ENCODE peak calls at places on chromosomes 13 and 19, in eight cellular contexts. One of them, this sample, is unnamed.

GRCh38 chr13:79522583-79522982 is 41.6 kb downstream of the NDFIP2 start:
- DNase-seq in foreskin fibroblast: no peak
- DNase-seq in K562: no peak
- DNase-seq in astrocyte of the cerebellum: peak; percentile 97
- DNase-seq in kidney: no peak
- DNase-seq in RCC 7860: no peak
- DNase-seq in tibial nerve: no peak
- DNase-seq in GM04504: no peak
- DNase-seq in this sample: peak; percentile 4

GRCh38 chr19:34577531-34578101 is 96.1 kb downstream of the WTIP start:
- DNase-seq in foreskin fibroblast: no peak
- DNase-seq in K562: peak; percentile 61
- DNase-seq in astrocyte of the cerebellum: no peak
- DNase-seq in kidney: no peak
- DNase-seq in RCC 7860: no peak
- DNase-seq in tibial nerve: no peak
- DNase-seq in GM04504: no peak
- DNase-seq in this sample: no peak

GRCh38 chr13:93709511-93710244 is 483.1 kb downstream of the GPC6 start:
- DNase-seq in foreskin fibroblast: peak; percentile 66
- DNase-seq in K562: no peak
- DNase-seq in astrocyte of the cerebellum: no peak
- DNase-seq in kidney: no peak
- DNase-seq in RCC 7860: no peak
- DNase-seq in tibial nerve: no peak
- DNase-seq in GM04504: no peak
- DNase-seq in this sample: no peak

GRCh38 chr13:39956036-39956435 is 300.6 kb downstream of the COG6 start:
- DNase-seq in foreskin fibroblast: no peak
- DNase-seq in K562: no peak
- DNase-seq in astrocyte of the cerebellum: no peak
- DNase-seq in kidney: no peak
- DNase-seq in RCC 7860: no peak
- DNase-seq in tibial nerve: no peak
- DNase-seq in GM04504: no peak
- DNase-seq in this sample: no peak

GRCh38 chr19:32692727-32693061 is 1.1 kb downstream of the NUDT19 start:
- DNase-seq in foreskin fibroblast: no peak
- DNase-seq in K562: no peak
- DNase-seq in astrocyte of the cerebellum: no peak
- DNase-seq in kidney: no peak
- DNase-seq in RCC 7860: no peak
- DNase-seq in tibial nerve: no peak
- DNase-seq in GM04504: no peak
- DNase-seq in this sample: no peak

GRCh38 chr13:37868691-37869505 is 674 bp downstream of the TRPC4 start:
- DNase-seq in foreskin fibroblast: peak; percentile 44
- DNase-seq in K562: no peak
- DNase-seq in astrocyte of the cerebellum: no peak
- DNase-seq in kidney: peak; percentile 49
- DNase-seq in RCC 7860: peak; percentile 7
- DNase-seq in tibial nerve: no peak
- DNase-seq in GM04504: no peak
- DNase-seq in this sample: no peak

GRCh38 chr19:11196406-11197287 is 698 bp downstream of the KANK2 start:
- DNase-seq in foreskin fibroblast: peak; percentile 80
- DNase-seq in K562: peak; percentile 73
- DNase-seq in astrocyte of the cerebellum: no peak
- DNase-seq in kidney: peak; percentile 88
- DNase-seq in RCC 7860: no peak
- DNase-seq in tibial nerve: no peak
- DNase-seq in GM04504: no peak
- DNase-seq in this sample: no peak

GRCh38 chr13:39245688-39246087 is 207.4 kb downstream of the NHLRC3 start:
- DNase-seq in foreskin fibroblast: no peak
- DNase-seq in K562: no peak
- DNase-seq in astrocyte of the cerebellum: no peak
- DNase-seq in kidney: no peak
- DNase-seq in RCC 7860: no peak
- DNase-seq in tibial nerve: no peak
- DNase-seq in GM04504: no peak
- DNase-seq in this sample: no peak

GRCh38 chr13:40377783-40378182 is 288.7 kb downstream of the FOXO1 start:
- DNase-seq in foreskin fibroblast: peak; percentile 54
- DNase-seq in K562: no peak
- DNase-seq in astrocyte of the cerebellum: no peak
- DNase-seq in kidney: no peak
- DNase-seq in RCC 7860: peak; percentile 50
- DNase-seq in tibial nerve: no peak
- DNase-seq in GM04504: no peak
- DNase-seq in this sample: peak; percentile 23

GRCh38 chr19:13163609-13164364 is 13.6 kb downstream of the IER2 start:
- DNase-seq in foreskin fibroblast: peak; percentile 97
- DNase-seq in K562: peak; percentile 64
- DNase-seq in astrocyte of the cerebellum: no peak
- DNase-seq in kidney: peak; percentile 97
- DNase-seq in RCC 7860: peak; percentile 95
- DNase-seq in tibial nerve: peak; percentile 62
- DNase-seq in GM04504: peak; percentile 72
- DNase-seq in this sample: no peak

GRCh38 chr13:36850790-36851438 is 31.9 kb downstream of the RFXAP start:
- DNase-seq in foreskin fibroblast: no peak
- DNase-seq in K562: no peak
- DNase-seq in astrocyte of the cerebellum: no peak
- DNase-seq in kidney: no peak
- DNase-seq in RCC 7860: no peak
- DNase-seq in tibial nerve: no peak
- DNase-seq in GM04504: no peak
- DNase-seq in this sample: no peak

GRCh38 chr13:75507027-75508001 is 25.3 kb upstream of the TBC1D4 start:
- DNase-seq in foreskin fibroblast: no peak
- DNase-seq in K562: no peak
- DNase-seq in astrocyte of the cerebellum: no peak
- DNase-seq in kidney: peak; percentile 66
- DNase-seq in RCC 7860: no peak
- DNase-seq in tibial nerve: no peak
- DNase-seq in GM04504: no peak
- DNase-seq in this sample: no peak

GRCh38 chr13:108214511-108215383 is 589 bp downstream of the LIG4 start:
- DNase-seq in foreskin fibroblast: no peak
- DNase-seq in K562: no peak
- DNase-seq in astrocyte of the cerebellum: no peak
- DNase-seq in kidney: peak; percentile 72
- DNase-seq in RCC 7860: no peak
- DNase-seq in tibial nerve: no peak
- DNase-seq in GM04504: no peak
- DNase-seq in this sample: no peak

GRCh38 chr13:96003304-96003703 is 49.9 kb downstream of the UGGT2 start:
- DNase-seq in foreskin fibroblast: peak; percentile 9
- DNase-seq in K562: no peak
- DNase-seq in astrocyte of the cerebellum: no peak
- DNase-seq in kidney: no peak
- DNase-seq in RCC 7860: no peak
- DNase-seq in tibial nerve: no peak
- DNase-seq in GM04504: no peak
- DNase-seq in this sample: no peak

GRCh38 chr19:47063874-47064273 is 15.4 kb upstream of the TMEM160 start:
- DNase-seq in foreskin fibroblast: no peak
- DNase-seq in K562: no peak
- DNase-seq in astrocyte of the cerebellum: no peak
- DNase-seq in kidney: no peak
- DNase-seq in RCC 7860: no peak
- DNase-seq in tibial nerve: no peak
- DNase-seq in GM04504: no peak
- DNase-seq in this sample: no peak

GRCh38 chr19:44905437-44906160 is at the start of gene APOE:
- DNase-seq in foreskin fibroblast: no peak
- DNase-seq in K562: peak; percentile 60
- DNase-seq in astrocyte of the cerebellum: no peak
- DNase-seq in kidney: no peak
- DNase-seq in RCC 7860: no peak
- DNase-seq in tibial nerve: no peak
- DNase-seq in GM04504: no peak
- DNase-seq in this sample: no peak

GRCh38 chr13:31930901-31931522 is 100.6 kb upstream of the FRY start:
- DNase-seq in foreskin fibroblast: no peak
- DNase-seq in K562: no peak
- DNase-seq in astrocyte of the cerebellum: no peak
- DNase-seq in kidney: no peak
- DNase-seq in RCC 7860: peak; percentile 9
- DNase-seq in tibial nerve: no peak
- DNase-seq in GM04504: no peak
- DNase-seq in this sample: no peak

GRCh38 chr19:48676887-48677286 is 4.1 kb upstream of the NTN5 start:
- DNase-seq in foreskin fibroblast: no peak
- DNase-seq in K562: no peak
- DNase-seq in astrocyte of the cerebellum: no peak
- DNase-seq in kidney: no peak
- DNase-seq in RCC 7860: no peak
- DNase-seq in tibial nerve: no peak
- DNase-seq in GM04504: no peak
- DNase-seq in this sample: no peak

GRCh38 chr19:40355975-40356680 is 7.6 kb downstream of the PLD3 start:
- DNase-seq in foreskin fibroblast: no peak
- DNase-seq in K562: no peak
- DNase-seq in astrocyte of the cerebellum: no peak
- DNase-seq in kidney: no peak
- DNase-seq in RCC 7860: no peak
- DNase-seq in tibial nerve: no peak
- DNase-seq in GM04504: no peak
- DNase-seq in this sample: no peak

GRCh38 chr13:43316997-43317396 is 293.6 kb downstream of the DNAJC15 start:
- DNase-seq in foreskin fibroblast: peak; percentile 84
- DNase-seq in K562: no peak
- DNase-seq in astrocyte of the cerebellum: peak; percentile 39
- DNase-seq in kidney: no peak
- DNase-seq in RCC 7860: no peak
- DNase-seq in tibial nerve: peak; percentile 23
- DNase-seq in GM04504: peak; percentile 52
- DNase-seq in this sample: no peak

GRCh38 chr19:18109731-18110671 is 12.4 kb downstream of the MAST3 start:
- DNase-seq in foreskin fibroblast: peak; percentile 62
- DNase-seq in K562: peak; percentile 89
- DNase-seq in astrocyte of the cerebellum: no peak
- DNase-seq in kidney: peak; percentile 89
- DNase-seq in RCC 7860: no peak
- DNase-seq in tibial nerve: no peak
- DNase-seq in GM04504: no peak
- DNase-seq in this sample: no peak

GRCh38 chr13:112567161-112567862 is 20.6 kb downstream of the TUBGCP3 start:
- DNase-seq in foreskin fibroblast: peak; percentile 6
- DNase-seq in K562: no peak
- DNase-seq in astrocyte of the cerebellum: no peak
- DNase-seq in kidney: no peak
- DNase-seq in RCC 7860: no peak
- DNase-seq in tibial nerve: no peak
- DNase-seq in GM04504: no peak
- DNase-seq in this sample: no peak

GRCh38 chr19:41707502-41707812 is 969 bp upstream of the CEACAM5 start:
- DNase-seq in foreskin fibroblast: no peak
- DNase-seq in K562: peak; percentile 17
- DNase-seq in astrocyte of the cerebellum: no peak
- DNase-seq in kidney: no peak
- DNase-seq in RCC 7860: no peak
- DNase-seq in tibial nerve: no peak
- DNase-seq in GM04504: no peak
- DNase-seq in this sample: no peak

GRCh38 chr13:30323524-30323923 is 16.2 kb upstream of the KATNAL1 start:
- DNase-seq in foreskin fibroblast: no peak
- DNase-seq in K562: no peak
- DNase-seq in astrocyte of the cerebellum: no peak
- DNase-seq in kidney: no peak
- DNase-seq in RCC 7860: no peak
- DNase-seq in tibial nerve: no peak
- DNase-seq in GM04504: no peak
- DNase-seq in this sample: no peak

GRCh38 chr19:1410136-1410786 is 2.9 kb downstream of the DAZAP1 start:
- DNase-seq in foreskin fibroblast: peak; percentile 47
- DNase-seq in K562: no peak
- DNase-seq in astrocyte of the cerebellum: no peak
- DNase-seq in kidney: peak; percentile 61
- DNase-seq in RCC 7860: peak; percentile 83
- DNase-seq in tibial nerve: no peak
- DNase-seq in GM04504: no peak
- DNase-seq in this sample: no peak

GRCh38 chr13:107842562-107843180 is 372.7 kb downstream of the LIG4 start:
- DNase-seq in foreskin fibroblast: no peak
- DNase-seq in K562: no peak
- DNase-seq in astrocyte of the cerebellum: no peak
- DNase-seq in kidney: no peak
- DNase-seq in RCC 7860: peak; percentile 72
- DNase-seq in tibial nerve: no peak
- DNase-seq in GM04504: peak; percentile 29
- DNase-seq in this sample: no peak

GRCh38 chr19:16649734-16650133 is 10.2 kb downstream of the SMIM7 start:
- DNase-seq in foreskin fibroblast: no peak
- DNase-seq in K562: no peak
- DNase-seq in astrocyte of the cerebellum: no peak
- DNase-seq in kidney: no peak
- DNase-seq in RCC 7860: no peak
- DNase-seq in tibial nerve: no peak
- DNase-seq in GM04504: no peak
- DNase-seq in this sample: no peak

GRCh38 chr19:34669305-34669704 is 7.7 kb downstream of the SCGB2B2 start:
- DNase-seq in foreskin fibroblast: no peak
- DNase-seq in K562: no peak
- DNase-seq in astrocyte of the cerebellum: no peak
- DNase-seq in kidney: no peak
- DNase-seq in RCC 7860: no peak
- DNase-seq in tibial nerve: no peak
- DNase-seq in GM04504: no peak
- DNase-seq in this sample: no peak

GRCh38 chr19:33177417-33177976 is 16.6 kb upstream of the LRP3 start:
- DNase-seq in foreskin fibroblast: no peak
- DNase-seq in K562: no peak
- DNase-seq in astrocyte of the cerebellum: peak; percentile 24
- DNase-seq in kidney: no peak
- DNase-seq in RCC 7860: no peak
- DNase-seq in tibial nerve: no peak
- DNase-seq in GM04504: no peak
- DNase-seq in this sample: no peak

This sample was measured in AG09309.